ENCODE peak calls at places on chromosome 19, in eight cellular contexts. N is fibroblast of mammary gland, T is neuronal stem cell, G is mammary epithelial cell, X is sigmoid colon, M is choroid plexus epithelial cell, U is epithelial cell of esophagus, P is BJ. V is an unnamed sample.

GRCh38 chr19:29092712-29093552 is 120.0 kb downstream of the UQCRFS1 start:
- DNase-seq in N (peak), T (no peak), G (no peak), X (no peak), M (no peak), U (no peak), P (no peak), V (no peak)

GRCh38 chr19:4369109-4369887 is 25.9 kb downstream of the MPND start:
- DNase-seq in N (peak), T (no peak), G (peak), X (no peak), M (no peak), U (peak), P (no peak), V (no peak)

GRCh38 chr19:54154603-54155345 is 4.7 kb downstream of the LENG1 start:
- DNase-seq in N (peak), T (no peak), G (no peak), X (no peak), M (no peak), U (no peak), P (no peak), V (no peak)

GRCh38 chr19:57615346-57615745 is 1.3 kb downstream of the ZNF134 start:
- DNase-seq in N (no peak), T (no peak), G (peak), X (no peak), M (peak), U (no peak), P (no peak), V (no peak)

GRCh38 chr19:39557791-39558622 is 18.0 kb upstream of the EID2 start:
- DNase-seq in N (no peak), T (no peak), G (no peak), X (no peak), M (peak), U (no peak), P (no peak), V (no peak)

GRCh38 chr19:4375620-4376228 is 24.6 kb downstream of the SH3GL1 start:
- DNase-seq in N (peak), T (no peak), G (no peak), X (peak), M (peak), U (no peak), P (no peak), V (peak)

GRCh38 chr19:32287811-32288227 is 57.6 kb upstream of the ZNF507 start:
- DNase-seq in N (peak), T (peak), G (peak), X (peak), M (peak), U (peak), P (peak), V (peak)

GRCh38 chr19:49875801-49876421 is 1.2 kb downstream of the AKT1S1 start:
- DNase-seq in N (no peak), T (peak), G (no peak), X (peak), M (peak), U (peak), P (no peak), V (no peak)

GRCh38 chr19:19033426-19034203 is at the start of the genes ARMC6 and SUGP2:
- DNase-seq in N (peak), T (peak), G (peak), X (peak), M (peak), U (peak), P (peak), V (no peak)

GRCh38 chr19:39830406-39830805 is 3.6 kb downstream of the DYRK1B start:
- DNase-seq in N (no peak), T (no peak), G (no peak), X (no peak), M (no peak), U (no peak), P (no peak), V (no peak)

GRCh38 chr19:17357724-17358123 is 19.4 kb downstream of the PLVAP start:
- DNase-seq in N (no peak), T (no peak), G (no peak), X (no peak), M (no peak), U (no peak), P (no peak), V (no peak)

GRCh38 chr19:8459520-8460260 is 14.9 kb downstream of the HNRNPM start:
- DNase-seq in N (peak), T (no peak), G (no peak), X (no peak), M (peak), U (peak), P (peak), V (no peak)

GRCh38 chr19:18292810-18293641 is 11.6 kb upstream of the JUND start:
- DNase-seq in N (peak), T (peak), G (no peak), X (peak), M (peak), U (no peak), P (no peak), V (no peak)

GRCh38 chr19:19592690-19593089 is 25.8 kb downstream of the PBX4 start:
- DNase-seq in N (no peak), T (no peak), G (no peak), X (no peak), M (no peak), U (no peak), P (no peak), V (no peak)

GRCh38 chr19:38508507-38508906 is 75.0 kb downstream of the RYR1 start:
- DNase-seq in N (no peak), T (no peak), G (no peak), X (no peak), M (no peak), U (no peak), P (no peak), V (no peak)

GRCh38 chr19:14004619-14005380 is 1.3 kb downstream of the RFX1 start:
- DNase-seq in N (peak), T (no peak), G (peak), X (peak), M (peak), U (no peak), P (no peak), V (no peak)

GRCh38 chr19:21934131-21934530 is 76.6 kb downstream of the ZNF208 start:
- DNase-seq in N (no peak), T (no peak), G (no peak), X (no peak), M (no peak), U (no peak), P (no peak), V (no peak)

GRCh38 chr19:5032101-5032967 is 63.4 kb downstream of the KDM4B start:
- DNase-seq in N (peak), T (no peak), G (no peak), X (no peak), M (no peak), U (no peak), P (no peak), V (no peak)

GRCh38 chr19:57888494-57889231 is at the start of gene ZNF814:
- DNase-seq in N (peak), T (peak), G (peak), X (peak), M (peak), U (peak), P (peak), V (peak)

GRCh38 chr19:30671622-30672051 is 299.5 kb downstream of the ZNF536 start:
- DNase-seq in N (peak), T (no peak), G (no peak), X (no peak), M (no peak), U (no peak), P (no peak), V (no peak)

GRCh38 chr19:44005968-44006367 is 3.2 kb downstream of the ZNF230 start:
- DNase-seq in N (peak), T (no peak), G (no peak), X (no peak), M (peak), U (peak), P (no peak), V (no peak)

GRCh38 chr19:44003461-44004134 is 841 bp downstream of the ZNF230 start:
- DNase-seq in N (peak), T (no peak), G (peak), X (no peak), M (peak), U (peak), P (no peak), V (no peak)

GRCh38 chr19:44010468-44010867 is 7.7 kb downstream of the ZNF230 start:
- DNase-seq in N (no peak), T (no peak), G (no peak), X (no peak), M (no peak), U (no peak), P (no peak), V (no peak)

GRCh38 chr19:44002566-44003460 is at the start of gene ZNF230:
- DNase-seq in N (peak), T (peak), G (peak), X (peak), M (peak), U (peak), P (peak), V (peak)

DNA sequence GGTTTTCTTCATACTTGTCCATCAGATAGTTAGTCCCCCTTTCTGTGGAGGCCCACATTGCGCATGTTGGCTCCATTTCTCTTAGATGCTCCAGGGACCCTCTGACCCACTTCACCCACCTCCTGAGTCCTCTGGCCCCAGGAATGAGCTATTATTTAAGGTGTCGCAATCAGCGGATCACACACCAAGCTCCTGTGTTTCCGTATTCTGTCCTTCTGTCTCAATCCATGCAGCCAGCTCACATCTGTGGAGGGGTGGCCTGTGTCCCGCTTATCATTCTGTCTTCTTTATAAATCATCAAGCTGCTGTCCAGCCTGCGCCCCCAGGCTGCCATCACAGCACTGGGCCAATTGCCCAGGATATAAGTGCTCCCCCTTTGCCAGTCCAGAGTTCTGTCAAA is 4.7 kb downstream of the ZNF230 start:
- DNase-seq in N (no peak), T (no peak), G (no peak), X (no peak), M (no peak), U (no peak), P (no peak), V (no peak)
- H3K4me3 ChIP-seq in N (no peak), T (no peak), G (no peak), X (no peak), M (no peak), U (no peak), P (no peak), V (no peak)

GRCh38 chr19:43820861-43821215 is 6.3 kb upstream of the ZNF283 start:
- DNase-seq in N (no peak), T (no peak), G (no peak), X (no peak), M (no peak), U (no peak), P (no peak), V (no peak)
- H3K4me3 ChIP-seq in N (peak), T (no peak), G (peak), X (peak), M (peak), U (peak), P (peak), V (peak)

DNA sequence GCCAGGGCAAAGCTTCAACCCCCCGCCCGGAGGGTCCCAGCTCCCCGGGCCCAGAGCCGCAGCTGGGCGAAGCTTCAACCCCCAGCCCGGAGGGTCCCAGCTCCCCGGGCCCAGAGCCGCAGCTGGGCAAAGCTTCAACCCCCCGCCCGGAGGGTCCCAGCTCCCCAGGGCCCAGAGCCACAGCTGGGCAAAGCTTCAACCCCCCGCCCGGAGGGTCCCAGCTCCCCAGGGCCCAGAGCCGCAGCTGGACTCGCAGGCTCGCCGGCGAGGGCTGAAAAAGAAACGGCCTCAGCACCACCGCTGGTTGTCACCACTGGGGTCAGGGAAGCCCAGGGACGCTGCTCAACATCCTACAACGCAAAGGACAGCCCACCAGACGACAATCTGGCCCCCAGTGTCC is 5.2 kb downstream of the REXO1 start:
- DNase-seq in N (no peak), T (no peak), G (no peak), X (no peak), M (no peak), U (no peak), P (no peak), V (no peak)
- H3K4me3 ChIP-seq in N (no peak), T (no peak), G (no peak), X (no peak), M (no peak), U (no peak), P (no peak), V (no peak)

DNA sequence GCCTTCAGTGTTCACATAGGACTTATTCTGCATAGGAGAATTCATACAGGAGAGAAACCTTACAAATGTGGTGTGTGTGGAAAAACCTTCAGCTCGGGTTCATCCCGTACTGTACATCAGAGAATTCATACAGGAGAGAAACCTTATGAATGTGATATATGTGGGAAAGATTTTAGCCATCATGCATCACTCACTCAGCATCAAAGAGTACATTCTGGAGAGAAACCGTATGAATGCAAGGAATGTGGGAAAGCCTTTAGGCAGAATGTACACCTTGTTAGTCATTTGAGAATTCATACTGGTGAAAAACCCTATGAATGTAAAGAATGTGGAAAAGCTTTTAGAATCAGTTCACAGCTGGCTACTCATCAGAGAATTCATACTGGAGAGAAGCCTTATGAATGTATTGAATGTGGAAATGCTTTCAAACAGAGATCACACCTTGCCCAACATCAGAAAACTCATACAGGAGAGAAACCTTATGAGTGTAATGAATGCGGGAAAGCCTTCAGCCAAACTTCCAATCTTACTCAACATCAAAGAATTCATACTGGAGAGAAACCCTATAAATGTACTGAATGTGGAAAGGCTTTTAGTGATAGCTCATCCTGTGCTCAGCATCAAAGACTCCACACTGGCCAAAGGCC is 13.4 kb upstream of the ZFP28 start:
- DNase-seq in N (no peak), T (no peak), G (no peak), X (no peak), M (no peak), U (no peak), P (no peak), V (no peak)
- H3K4me3 ChIP-seq in N (no peak), T (no peak), G (no peak), X (no peak), M (no peak), U (no peak), P (no peak), V (no peak)

DNA sequence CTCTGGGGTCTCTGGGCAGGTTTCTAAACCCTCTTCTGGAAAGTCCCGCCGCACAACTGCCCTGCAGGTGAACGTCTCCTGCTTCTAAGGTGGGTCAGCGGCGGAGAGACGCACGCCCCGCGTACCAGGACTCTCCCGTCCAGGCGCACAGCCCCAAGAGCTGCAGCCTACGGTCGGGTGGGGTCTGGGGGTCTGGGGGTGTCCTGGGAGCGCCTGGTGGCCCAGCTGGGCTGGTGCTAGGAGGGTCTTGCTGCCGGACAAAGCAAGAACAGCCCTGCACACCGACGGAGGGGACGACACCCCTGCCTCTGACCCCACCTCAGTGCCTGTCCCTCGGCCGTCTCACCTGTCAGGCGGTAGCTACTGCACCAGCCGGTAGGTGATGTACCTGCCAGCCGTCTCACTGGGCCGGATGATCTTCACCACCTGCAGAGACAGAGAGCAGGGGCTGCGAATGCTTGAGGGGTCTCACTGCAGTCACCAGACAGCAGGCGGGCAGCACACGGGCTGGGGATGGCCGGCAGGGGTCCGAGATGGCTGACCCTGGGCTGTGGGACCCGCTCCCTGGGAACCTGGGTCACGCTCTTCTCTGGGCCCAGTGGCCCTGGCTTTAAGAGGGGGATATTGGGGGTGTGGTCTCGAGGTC is 5.9 kb downstream of the POLR2E start:
- DNase-seq in N (no peak), T (no peak), G (no peak), X (no peak), M (no peak), U (no peak), P (no peak), V (no peak)
- H3K4me3 ChIP-seq in N (no peak), T (no peak), G (no peak), X (no peak), M (no peak), U (no peak), P (no peak), V (no peak)

GRCh38 chr19:43574424-43575155 is 737 bp downstream of the XRCC1 start:
- DNase-seq in N (peak), T (no peak), G (peak), X (no peak), M (peak), U (peak), P (no peak), V (no peak)

GRCh38 chr19:43576479-43576878 is 878 bp downstream of the PINLYP start:
- DNase-seq in N (no peak), T (no peak), G (peak), X (no peak), M (no peak), U (peak), P (no peak), V (no peak)

GRCh38 chr19:43578787-43579186 is 3.2 kb downstream of the PINLYP start:
- DNase-seq in N (no peak), T (no peak), G (no peak), X (no peak), M (no peak), U (no peak), P (no peak), V (no peak)

GRCh38 chr19:43575156-43575950 is at the start of the genes PINLYP and XRCC1:
- DNase-seq in N (peak), T (peak), G (peak), X (peak), M (peak), U (peak), P (peak), V (peak)

GRCh38 chr19:43575955-43576451 is 402 bp downstream of the PINLYP start:
- DNase-seq in N (no peak), T (no peak), G (peak), X (no peak), M (no peak), U (no peak), P (no peak), V (no peak)
- H3K4me3 ChIP-seq in N (peak), T (peak), G (peak), X (peak), M (peak), U (peak), P (peak), V (peak)

GRCh38 chr19:51326216-51327065 is 15.0 kb downstream of the IGLON5 start:
- DNase-seq in N (no peak), T (no peak), G (no peak), X (no peak), M (no peak), U (no peak), P (no peak), V (no peak)
- H3K4me3 ChIP-seq in N (no peak), T (no peak), G (no peak), X (no peak), M (no peak), U (no peak), P (no peak), V (no peak)

GRCh38 chr19:1438933-1439358 is 750 bp downstream of the RPS15 start:
- DNase-seq in N (no peak), T (no peak), G (no peak), X (no peak), M (no peak), U (no peak), P (no peak), V (no peak)

GRCh38 chr19:1438035-1438932 is at the start of gene RPS15:
- DNase-seq in N (peak), T (peak), G (peak), X (peak), M (peak), U (peak), P (peak), V (peak)

GRCh38 chr19:1441677-1442438 is 3.7 kb downstream of the RPS15 start:
- DNase-seq in N (no peak), T (no peak), G (no peak), X (no peak), M (no peak), U (no peak), P (no peak), V (no peak)

GRCh38 chr19:1441022-1441426 is 2.8 kb downstream of the RPS15 start:
- DNase-seq in N (no peak), T (no peak), G (no peak), X (no peak), M (no peak), U (no peak), P (no peak), V (no peak)

DNA sequence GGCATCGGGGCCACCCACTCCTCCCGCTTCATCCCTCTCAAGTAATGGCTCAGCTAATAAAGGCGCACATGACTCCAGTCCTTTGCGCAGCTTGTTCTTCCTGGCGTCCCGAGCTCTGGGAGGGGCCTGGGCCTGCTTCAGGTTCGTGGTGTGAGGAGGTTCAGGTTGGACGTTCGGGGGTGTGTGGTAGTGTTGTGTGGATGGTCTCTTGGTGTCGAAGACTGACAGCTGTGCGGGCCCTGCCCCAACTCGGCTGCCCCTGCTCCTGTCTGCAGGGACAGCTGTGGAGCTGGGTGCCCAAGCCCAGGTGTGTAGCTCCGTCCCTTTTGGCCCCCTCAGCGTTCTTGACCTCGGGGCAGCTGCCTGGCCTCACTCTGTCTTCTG is 2.2 kb downstream of the RPS15 start:
- DNase-seq in N (no peak), T (no peak), G (no peak), X (no peak), M (no peak), U (no peak), P (no peak), V (no peak)
- H3K4me3 ChIP-seq in N (no peak), T (peak), G (no peak), X (no peak), M (peak), U (no peak), P (no peak), V (no peak)

GRCh38 chr19:15227261-15227660 is 5.0 kb downstream of the EPHX3 start:
- DNase-seq in N (no peak), T (no peak), G (no peak), X (no peak), M (no peak), U (no peak), P (no peak), V (no peak)
- H3K4me3 ChIP-seq in N (no peak), T (no peak), G (no peak), X (no peak), M (no peak), U (no peak), P (no peak), V (no peak)